ENCODE peak calls at places on chromosomes 5 and 9, in eight cellular contexts. R is stimulated activated CD4-positive, alpha-beta T cell treated with anti-CD3 and anti-CD28 coated beads, Interleukin-15, amount 100 ng/mL, for 48 hours; C is choroid plexus epithelial cell; M is H4; H is mucosa of gallbladder; U is HCT116; Z is GM04503; Q is HT-29. O is an unnamed sample.

GRCh38 chr5:173458819-173459218 is 130.6 kb upstream of the STC2 start:
- DNase-seq in R (no peak), M (no peak), Z (no peak), C (peak; percentile 76), U (no peak), Q (no peak), H (no peak), O (no peak)

GRCh38 chr5:123083298-123083697 is 5.7 kb upstream of the PRDM6 start:
- DNase-seq in H (no peak), U (no peak), Q (no peak), Z (no peak), R (no peak), C (no peak), M (no peak), O (no peak)

GRCh38 chr5:37738057-37738691 is 101.7 kb downstream of the GDNF start:
- DNase-seq in M (peak; percentile 85), H (no peak), R (no peak), Z (peak; percentile 92), Q (peak; percentile 70), U (peak; percentile 59), C (peak; percentile 98), O (no peak)

GRCh38 chr9:28234899-28235277 is 661.6 kb upstream of the C9orf72 start:
- DNase-seq in H (no peak), M (peak; percentile 79), Z (no peak), U (no peak), Q (no peak), C (peak; percentile 81), R (no peak), O (no peak)

GRCh38 chr9:121765021-121765950 is 113.9 kb downstream of the DAB2IP start:
- DNase-seq in M (peak; percentile 30), Q (peak; percentile 17), H (peak; percentile 74), U (no peak), C (peak; percentile 34), Z (no peak), R (no peak), O (no peak)

GRCh38 chr9:25350011-25350410 is 328.2 kb downstream of the TUSC1 start:
- DNase-seq in M (no peak), Q (peak; percentile 19), H (no peak), R (no peak), U (no peak), Z (no peak), C (no peak), O (no peak)

GRCh38 chr5:110251366-110251765 is 475.1 kb downstream of the TMEM232 start:
- DNase-seq in C (no peak), U (no peak), Z (no peak), M (no peak), R (no peak), Q (no peak), H (no peak), O (no peak)

GRCh38 chr5:92548351-92548750 is 1032.7 kb downstream of the NR2F1-AS1 start:
- DNase-seq in Q (no peak), U (no peak), R (no peak), C (peak; percentile 67), M (peak; percentile 6), H (no peak), Z (no peak), O (no peak)

GRCh38 chr5:141680178-141680577 is 1.9 kb downstream of the ARAP3 start:
- DNase-seq in C (no peak), U (no peak), M (no peak), H (no peak), R (no peak), Z (no peak), Q (no peak), O (no peak)

GRCh38 chr9:13675638-13676000 is 396.1 kb upstream of the MPDZ start:
- DNase-seq in R (no peak), Q (no peak), H (no peak), U (no peak), Z (no peak), M (no peak), C (peak; percentile 13), O (no peak)

GRCh38 chr9:107294756-107295155 is 11.7 kb downstream of the RAD23B start:
- DNase-seq in H (no peak), U (no peak), M (no peak), Z (no peak), C (no peak), R (no peak), Q (no peak), O (no peak)

GRCh38 chr5:173010547-173011464 is 27.2 kb downstream of the ATP6V0E1 start:
- DNase-seq in U (no peak), M (no peak), Z (no peak), R (no peak), Q (no peak), H (peak; percentile 47), C (peak; percentile 38), O (peak; percentile 78)

GRCh38 chr9:107387401-107387800 is 102.2 kb downstream of the KLF4 start:
- DNase-seq in M (no peak), Q (no peak), Z (no peak), C (peak; percentile 53), H (no peak), R (no peak), U (no peak), O (no peak)

GRCh38 chr5:119063579-119064379 is 7.1 kb upstream of the DMXL1 start:
- DNase-seq in M (peak; percentile 62), U (no peak), Q (peak; percentile 6), H (no peak), C (peak; percentile 43), Z (no peak), R (peak; percentile 17), O (no peak)

GRCh38 chr9:105205787-105206511 is 38.5 kb upstream of the SLC44A1 start:
- DNase-seq in R (no peak), H (peak; percentile 61), Q (no peak), M (no peak), U (no peak), Z (peak; percentile 93), C (peak; percentile 89), O (no peak)

GRCh38 chr5:139574641-139575312 is 13.6 kb downstream of the UBE2D2 start:
- DNase-seq in H (no peak), M (peak; percentile 23), Q (peak; percentile 30), R (no peak), Z (no peak), U (no peak), C (peak; percentile 79), O (no peak)

GRCh38 chr5:1111727-1112289 is at the start of gene SLC12A7:
- DNase-seq in Q (peak; percentile 85), Z (no peak), H (peak; percentile 70), U (no peak), C (no peak), M (no peak), R (peak; percentile 72), O (peak; percentile 79)

GRCh38 chr5:53476531-53477480 is 3.6 kb upstream of the FST start:
- DNase-seq in C (no peak), M (no peak), H (peak; percentile 58), Z (no peak), U (no peak), Q (no peak), R (no peak), O (no peak)

GRCh38 chr5:4511996-4512656 is 628.0 kb upstream of the ADAMTS16 start:
- DNase-seq in R (no peak), C (no peak), Q (peak; percentile 68), H (no peak), M (peak; percentile 62), Z (no peak), U (no peak), O (peak; percentile 76)

GRCh38 chr9:78369644-78370219 is 72.8 kb downstream of the PSAT1 start:
- DNase-seq in R (peak; percentile 43), C (peak; percentile 88), U (peak; percentile 52), Z (no peak), Q (peak; percentile 83), H (peak; percentile 52), M (peak; percentile 63), O (peak; percentile 75)

GRCh38 chr5:7705261-7705660 is 145.7 kb downstream of the CFAP90 start:
- DNase-seq in Q (no peak), R (no peak), U (no peak), Z (no peak), C (no peak), H (no peak), M (no peak), O (no peak)

GRCh38 chr5:76367623-76368366 is 35.3 kb upstream of the IQGAP2 start:
- DNase-seq in H (no peak), M (no peak), U (no peak), C (peak; percentile 16), Z (no peak), R (peak; percentile 18), Q (no peak), O (no peak)

GRCh38 chr9:123111427-123111826 is 78.0 kb downstream of the GPR21 start:
- DNase-seq in R (no peak), U (no peak), Q (peak; percentile 15), H (peak; percentile 46), Z (no peak), M (no peak), C (no peak), O (no peak)

GRCh38 chr9:3459076-3459475 is 66.7 kb downstream of the RFX3 start:
- DNase-seq in H (no peak), R (no peak), U (no peak), Q (no peak), M (no peak), C (peak; percentile 21), Z (no peak), O (no peak)

GRCh38 chr9:5418481-5418880 is 19.2 kb downstream of the PLGRKT start:
- DNase-seq in Z (no peak), H (no peak), M (no peak), Q (no peak), R (no peak), U (no peak), C (no peak), O (no peak)

GRCh38 chr5:41843456-41844112 is 26.6 kb downstream of the OXCT1 start:
- DNase-seq in M (peak; percentile 74), Z (no peak), U (peak; percentile 37), H (peak; percentile 21), C (peak; percentile 84), Q (peak; percentile 69), R (no peak), O (no peak)

GRCh38 chr5:62299097-62299496 is 6.9 kb upstream of the KIF2A start:
- DNase-seq in C (no peak), H (no peak), Z (no peak), R (no peak), U (no peak), M (no peak), Q (no peak), O (no peak)

GRCh38 chr9:21096172-21096900 is 18.6 kb upstream of the IFNB1 start:
- DNase-seq in Q (peak; percentile 44), H (no peak), U (no peak), M (peak; percentile 51), C (peak; percentile 82), R (peak; percentile 9), Z (peak; percentile 24), O (no peak)

GRCh38 chr5:93831449-93831848 is 90.0 kb upstream of the POU5F2 start:
- DNase-seq in M (no peak), Z (peak; percentile 77), H (no peak), Q (no peak), R (no peak), U (no peak), C (peak; percentile 77), O (no peak)

GRCh38 chr5:93062548-93062947 is 518.5 kb downstream of the NR2F1-AS1 start:
- DNase-seq in Z (no peak), C (peak; percentile 58), H (no peak), M (peak; percentile 13), R (no peak), Q (peak; percentile 27), U (no peak), O (no peak)

GRCh38 chr5:147963948-147964693 is 57.8 kb upstream of the C5orf46 start:
- DNase-seq in C (no peak), H (peak; percentile 21), Z (no peak), M (no peak), Q (no peak), U (no peak), R (no peak), O (no peak)

GRCh38 chr5:133460172-133460758 is 152.1 kb downstream of the FSTL4 start:
- DNase-seq in Q (peak; percentile 52), H (no peak), M (no peak), R (peak; percentile 23), C (peak; percentile 21), U (peak; percentile 19), Z (no peak), O (no peak)

GRCh38 chr9:19161257-19162025 is 34.1 kb upstream of the PLIN2 start:
- DNase-seq in Q (peak; percentile 89), U (peak; percentile 76), C (peak; percentile 99), R (peak; percentile 43), M (peak; percentile 91), H (peak; percentile 86), Z (peak; percentile 94), O (no peak)

GRCh38 chr5:58040851-58041250 is 419.0 kb downstream of the PLK2 start:
- DNase-seq in Z (no peak), Q (no peak), C (no peak), H (no peak), U (no peak), R (no peak), M (no peak), O (no peak)